ENCODE peak calls at places on chromosomes 7 and 10, in seven cellular contexts. One of them, this sample, is unnamed.

GRCh38 chr7:55567495-55568070 is 4.7 kb downstream of the VOPP1 start:
- DNase-seq in HCT116: no peak
- DNase-seq in SK-N-SH: no peak
- DNase-seq in K562: no peak
- DNase-seq in HepG2: no peak
- DNase-seq in H1: no peak
- DNase-seq in GM12878: no peak
- DNase-seq in this sample: no peak

GRCh38 chr7:99021941-99022560 is 121.9 kb downstream of the SMURF1 start:
- DNase-seq in HCT116: no peak
- DNase-seq in SK-N-SH: no peak
- DNase-seq in K562: no peak
- DNase-seq in HepG2: no peak
- DNase-seq in H1: no peak
- DNase-seq in GM12878: no peak
- DNase-seq in this sample: no peak

GRCh38 chr7:405489-406211 is 114.0 kb downstream of the PDGFA start:
- DNase-seq in HCT116: no peak
- DNase-seq in SK-N-SH: peak; percentile 43
- DNase-seq in K562: no peak
- DNase-seq in HepG2: no peak
- DNase-seq in H1: peak; percentile 47
- DNase-seq in GM12878: no peak
- DNase-seq in this sample: no peak

GRCh38 chr7:155785536-155785935 is 26.7 kb downstream of the SHH start:
- DNase-seq in HCT116: no peak
- DNase-seq in SK-N-SH: no peak
- DNase-seq in K562: no peak
- DNase-seq in HepG2: no peak
- DNase-seq in H1: no peak
- DNase-seq in GM12878: no peak
- DNase-seq in this sample: no peak

GRCh38 chr10:119542990-119543813 is 683 bp upstream of the RGS10 start:
- DNase-seq in HCT116: no peak
- DNase-seq in SK-N-SH: peak; percentile 82
- DNase-seq in K562: peak; percentile 65
- DNase-seq in HepG2: peak; percentile 39
- DNase-seq in H1: no peak
- DNase-seq in GM12878: no peak
- DNase-seq in this sample: peak; percentile 28

GRCh38 chr7:68839014-68839413 is 759.3 kb upstream of the AUTS2 start:
- DNase-seq in HCT116: no peak
- DNase-seq in SK-N-SH: peak; percentile 47
- DNase-seq in K562: no peak
- DNase-seq in HepG2: no peak
- DNase-seq in H1: no peak
- DNase-seq in GM12878: no peak
- DNase-seq in this sample: no peak

GRCh38 chr10:114856544-114857287 is 35.1 kb downstream of the FHIP2A start:
- DNase-seq in HCT116: no peak
- DNase-seq in SK-N-SH: no peak
- DNase-seq in K562: no peak
- DNase-seq in HepG2: no peak
- DNase-seq in H1: no peak
- DNase-seq in GM12878: no peak
- DNase-seq in this sample: peak; percentile 32

GRCh38 chr7:76108540-76109233 is 60.8 kb downstream of the MDH2 start:
- DNase-seq in HCT116: no peak
- DNase-seq in SK-N-SH: no peak
- DNase-seq in K562: no peak
- DNase-seq in HepG2: peak; percentile 80
- DNase-seq in H1: no peak
- DNase-seq in GM12878: no peak
- DNase-seq in this sample: peak; percentile 85

GRCh38 chr7:105047932-105048331 is 33.9 kb downstream of the KMT2E start:
- DNase-seq in HCT116: no peak
- DNase-seq in SK-N-SH: no peak
- DNase-seq in K562: no peak
- DNase-seq in HepG2: no peak
- DNase-seq in H1: no peak
- DNase-seq in GM12878: no peak
- DNase-seq in this sample: no peak

GRCh38 chr10:46272863-46273415 is 13.9 kb upstream of the ANTXRL start:
- DNase-seq in HCT116: no peak
- DNase-seq in SK-N-SH: no peak
- DNase-seq in K562: no peak
- DNase-seq in HepG2: no peak
- DNase-seq in H1: peak; percentile 41
- DNase-seq in GM12878: no peak
- DNase-seq in this sample: no peak

GRCh38 chr10:35194906-35195305 is 68.3 kb downstream of the CREM start:
- DNase-seq in HCT116: peak; percentile 18
- DNase-seq in SK-N-SH: peak; percentile 33
- DNase-seq in K562: peak; percentile 64
- DNase-seq in HepG2: no peak
- DNase-seq in H1: no peak
- DNase-seq in GM12878: no peak
- DNase-seq in this sample: peak; percentile 10

GRCh38 chr10:12777840-12778585 is 223.5 kb downstream of the CCDC3 start:
- DNase-seq in HCT116: no peak
- DNase-seq in SK-N-SH: no peak
- DNase-seq in K562: no peak
- DNase-seq in HepG2: no peak
- DNase-seq in H1: no peak
- DNase-seq in GM12878: no peak
- DNase-seq in this sample: no peak

GRCh38 chr10:26296351-26296750 is 79.8 kb downstream of the GAD2 start:
- DNase-seq in HCT116: no peak
- DNase-seq in SK-N-SH: no peak
- DNase-seq in K562: no peak
- DNase-seq in HepG2: no peak
- DNase-seq in H1: no peak
- DNase-seq in GM12878: no peak
- DNase-seq in this sample: no peak

GRCh38 chr10:102965455-102965854 is 47.4 kb downstream of the CNNM2 start:
- DNase-seq in HCT116: no peak
- DNase-seq in SK-N-SH: no peak
- DNase-seq in K562: no peak
- DNase-seq in HepG2: no peak
- DNase-seq in H1: no peak
- DNase-seq in GM12878: no peak
- DNase-seq in this sample: no peak

GRCh38 chr10:76401006-76401405 is 969.6 kb downstream of the LRMDA start:
- DNase-seq in HCT116: no peak
- DNase-seq in SK-N-SH: no peak
- DNase-seq in K562: no peak
- DNase-seq in HepG2: no peak
- DNase-seq in H1: no peak
- DNase-seq in GM12878: no peak
- DNase-seq in this sample: no peak

GRCh38 chr7:155818820-155819168 is 6.5 kb upstream of the SHH start:
- DNase-seq in HCT116: no peak
- DNase-seq in SK-N-SH: no peak
- DNase-seq in K562: no peak
- DNase-seq in HepG2: no peak
- DNase-seq in H1: no peak
- DNase-seq in GM12878: no peak
- DNase-seq in this sample: no peak

GRCh38 chr7:46559194-46559576 is 638.1 kb upstream of the IGFBP3 start:
- DNase-seq in HCT116: no peak
- DNase-seq in SK-N-SH: no peak
- DNase-seq in K562: no peak
- DNase-seq in HepG2: no peak
- DNase-seq in H1: no peak
- DNase-seq in GM12878: no peak
- DNase-seq in this sample: no peak

DNA sequence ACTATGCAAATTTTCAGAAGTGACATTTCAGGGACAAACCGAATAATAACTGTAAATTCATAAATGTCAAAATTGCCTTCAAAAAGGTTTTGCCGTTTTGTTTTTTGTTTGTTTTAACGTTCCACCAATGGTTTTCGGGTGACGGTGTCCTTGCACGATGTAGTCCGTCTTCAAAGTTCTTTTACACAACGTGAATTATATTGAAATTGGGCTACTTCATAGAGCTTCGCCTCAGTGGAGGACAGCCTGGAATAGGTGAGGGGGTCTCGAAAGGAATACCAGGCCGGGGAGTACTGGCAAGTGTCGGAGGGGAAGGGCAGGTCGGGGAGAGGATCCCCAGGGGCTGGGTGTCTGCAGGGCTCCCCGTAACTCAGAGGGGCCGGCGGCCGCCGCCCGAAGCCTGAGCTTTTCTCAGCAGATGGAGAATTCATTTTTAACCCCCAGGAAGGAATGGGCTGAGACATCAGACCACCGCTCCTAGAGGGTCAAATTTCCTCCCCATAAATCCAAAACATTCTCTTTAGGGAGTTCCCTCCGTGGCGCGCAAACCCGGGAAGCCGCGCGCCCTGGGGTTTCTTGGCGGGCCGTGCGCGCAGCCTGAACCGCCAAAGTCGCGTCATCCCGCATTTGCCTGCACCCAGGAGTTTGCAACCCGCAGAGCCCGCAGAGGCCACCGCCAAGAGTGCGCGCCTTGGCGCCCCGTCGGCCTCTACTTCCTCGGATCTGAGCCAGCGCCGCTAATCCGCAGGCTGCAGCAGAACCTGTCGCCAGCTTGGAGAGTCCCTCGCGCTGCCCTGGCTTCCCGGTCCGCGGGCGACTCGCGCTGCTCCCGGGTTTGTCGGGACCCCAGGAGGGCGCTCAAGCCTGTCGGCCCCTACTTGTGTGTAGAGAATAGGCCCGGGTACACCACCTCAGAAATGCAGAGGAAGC is 17.3 kb upstream of the EVX1 start:
- DNase-seq in HCT116: no peak
- DNase-seq in SK-N-SH: no peak
- DNase-seq in K562: no peak
- DNase-seq in HepG2: no peak
- DNase-seq in H1: peak; percentile 66
- DNase-seq in GM12878: no peak
- DNase-seq in this sample: no peak
- H3K4me3 ChIP-seq in HCT116: no peak overlapping the region
- H3K4me3 ChIP-seq in SK-N-SH: no peak overlapping the region
- H3K4me3 ChIP-seq in K562: no peak overlapping the region
- H3K4me3 ChIP-seq in HepG2: no peak overlapping the region
- H3K4me3 ChIP-seq in H1: peak overlapping the region; percentile 11
- H3K4me3 ChIP-seq in GM12878: no peak overlapping the region
- H3K4me3 ChIP-seq in this sample: peak overlapping the region; percentile 6

GRCh38 chr7:17646181-17646956 is 293.9 kb downstream of the SNX13 start:
- DNase-seq in HCT116: no peak
- DNase-seq in SK-N-SH: peak; percentile 17
- DNase-seq in K562: no peak
- DNase-seq in HepG2: no peak
- DNase-seq in H1: no peak
- DNase-seq in GM12878: no peak
- DNase-seq in this sample: peak; percentile 69

GRCh38 chr7:17638727-17639126 is 301.6 kb downstream of the SNX13 start:
- DNase-seq in HCT116: no peak
- DNase-seq in SK-N-SH: no peak
- DNase-seq in K562: no peak
- DNase-seq in HepG2: no peak
- DNase-seq in H1: no peak
- DNase-seq in GM12878: no peak
- DNase-seq in this sample: no peak

GRCh38 chr7:17645500-17645899 is 294.8 kb downstream of the SNX13 start:
- DNase-seq in HCT116: no peak
- DNase-seq in SK-N-SH: no peak
- DNase-seq in K562: no peak
- DNase-seq in HepG2: no peak
- DNase-seq in H1: no peak
- DNase-seq in GM12878: no peak
- DNase-seq in this sample: no peak

DNA sequence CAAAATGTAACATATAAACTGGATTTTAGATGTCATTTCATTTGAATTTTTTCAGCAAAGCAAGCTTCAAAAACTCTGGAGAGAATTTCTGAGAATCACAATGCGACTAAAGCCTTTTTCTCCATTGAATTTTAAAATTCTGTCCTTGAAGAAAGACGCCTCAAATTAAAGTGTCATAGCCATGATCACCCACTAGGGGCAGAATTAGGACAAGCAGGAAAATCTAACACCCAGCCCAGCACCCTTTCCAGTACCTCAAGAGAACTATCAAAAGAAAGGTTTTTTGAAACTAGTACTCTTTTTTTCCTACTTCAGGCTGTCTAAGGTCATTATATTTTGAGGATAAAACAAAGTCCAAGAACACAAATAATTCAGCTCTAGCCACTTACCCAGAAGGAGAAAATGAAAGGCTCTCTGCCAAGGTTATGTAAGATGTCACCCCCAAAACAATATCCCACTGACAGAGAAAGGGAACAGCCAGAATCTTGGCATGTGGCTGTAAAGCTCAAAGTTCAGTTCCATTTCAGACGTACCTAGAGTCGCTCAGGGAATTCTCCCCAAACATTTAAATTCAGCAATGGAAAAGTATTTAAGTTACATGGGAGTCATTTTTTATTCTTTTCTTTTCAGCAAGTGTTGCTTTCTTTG is 299.4 kb downstream of the SNX13 start:
- DNase-seq in HCT116: peak; percentile 46
- DNase-seq in SK-N-SH: peak; percentile 34
- DNase-seq in K562: peak; percentile 23
- DNase-seq in HepG2: peak; percentile 28
- DNase-seq in H1: no peak
- DNase-seq in GM12878: no peak
- DNase-seq in this sample: no peak
- TF ChIP-seq CTCF in HCT116: peak; percentile 73
- TF ChIP-seq CTCF in SK-N-SH: peak; percentile 88
- TF ChIP-seq CTCF in K562: peak; percentile 26
- TF ChIP-seq CTCF in HepG2: peak; percentile 34
- TF ChIP-seq CTCF in H1: peak; percentile 67
- TF ChIP-seq CTCF in GM12878: peak; percentile 62
- TF ChIP-seq CTCF in this sample: peak; percentile 81

DNA sequence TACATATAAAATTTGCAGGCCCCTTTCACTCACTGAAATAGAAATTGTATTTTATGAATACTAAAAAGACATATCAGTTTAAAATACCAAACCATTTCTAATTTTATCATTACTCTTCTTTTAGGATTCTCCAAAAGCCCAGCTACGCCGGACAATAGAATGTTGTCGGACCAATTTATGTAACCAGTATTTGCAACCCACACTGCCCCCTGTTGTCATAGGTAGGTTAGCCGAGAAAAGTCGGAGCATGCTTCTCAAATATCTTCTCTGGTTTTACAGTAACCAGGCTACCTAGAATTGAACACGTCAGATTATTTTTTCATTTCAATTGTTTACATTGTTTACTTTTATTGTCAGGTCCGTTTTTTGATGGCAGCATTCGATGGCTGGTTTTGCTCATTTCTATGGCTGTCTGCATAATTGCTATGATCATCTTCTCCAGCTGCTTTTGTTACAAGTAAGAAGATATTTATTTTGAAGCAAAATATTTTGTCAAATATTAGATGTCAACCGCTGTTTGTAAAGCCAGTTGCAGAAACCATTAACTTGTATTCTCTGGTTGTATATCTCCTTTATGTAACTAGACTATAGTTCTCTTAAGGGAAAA is 57.6 kb downstream of the MMRN2 start:
- DNase-seq in HCT116: peak; percentile 39
- DNase-seq in SK-N-SH: peak; percentile 60
- DNase-seq in K562: peak; percentile 47
- DNase-seq in HepG2: peak; percentile 60
- DNase-seq in H1: no peak
- DNase-seq in GM12878: no peak
- DNase-seq in this sample: peak; percentile 42
- TF ChIP-seq SIN3A in HCT116: no peak
- TF ChIP-seq SIN3A in SK-N-SH: no peak
- TF ChIP-seq SIN3A in K562: no peak
- TF ChIP-seq SIN3A in HepG2: no peak
- TF ChIP-seq SIN3A in H1: no peak
- TF ChIP-seq SIN3A in GM12878: no peak
- TF ChIP-seq SIN3A in this sample: no peak

GRCh38 chr10:5565671-5566581 is 41.2 kb downstream of the CALML3 start:
- DNase-seq in HCT116: no peak
- DNase-seq in SK-N-SH: no peak
- DNase-seq in K562: no peak
- DNase-seq in HepG2: no peak
- DNase-seq in H1: no peak
- DNase-seq in GM12878: no peak
- DNase-seq in this sample: no peak
- H3K4me3 ChIP-seq in HCT116: no peak overlapping the region
- H3K4me3 ChIP-seq in SK-N-SH: no peak overlapping the region
- H3K4me3 ChIP-seq in K562: no peak overlapping the region
- H3K4me3 ChIP-seq in HepG2: no peak overlapping the region
- H3K4me3 ChIP-seq in H1: no peak overlapping the region
- H3K4me3 ChIP-seq in GM12878: no peak overlapping the region
- H3K4me3 ChIP-seq in this sample: no peak overlapping the region

This sample was measured in Panc1.